ENCODE peak calls at places on chromosomes 6 and 20, in seven cellular contexts. One of them, this sample, is unnamed.

GRCh38 chr6:77762386-77762785 is 109.5 kb downstream of the MEI4 start:
- DNase-seq in breast epithelium: no peak
- DNase-seq in fibroblast of the aortic adventitia: no peak
- DNase-seq in Caco-2: no peak
- DNase-seq in AG04450: no peak
- DNase-seq in psoas muscle: no peak
- DNase-seq in bronchial epithelial cell: no peak
- DNase-seq in this sample: no peak

GRCh38 chr6:119543332-119543731 is 193.8 kb upstream of the MAN1A1 start:
- DNase-seq in psoas muscle: no peak
- DNase-seq in breast epithelium: no peak
- DNase-seq in AG04450: no peak
- DNase-seq in fibroblast of the aortic adventitia: no peak
- DNase-seq in bronchial epithelial cell: no peak
- DNase-seq in Caco-2: no peak
- DNase-seq in this sample: no peak

GRCh38 chr6:159134701-159135364 is 34.4 kb upstream of the FNDC1 start:
- DNase-seq in psoas muscle: peak
- DNase-seq in fibroblast of the aortic adventitia: peak
- DNase-seq in Caco-2: peak
- DNase-seq in bronchial epithelial cell: peak
- DNase-seq in breast epithelium: peak
- DNase-seq in AG04450: no peak
- DNase-seq in this sample: peak

GRCh38 chr6:117840541-117840983 is 66.5 kb upstream of the SLC35F1 start:
- DNase-seq in psoas muscle: no peak
- DNase-seq in fibroblast of the aortic adventitia: peak
- DNase-seq in AG04450: no peak
- DNase-seq in Caco-2: peak
- DNase-seq in breast epithelium: no peak
- DNase-seq in bronchial epithelial cell: peak
- DNase-seq in this sample: peak

GRCh38 chr6:42326248-42326647 is 108.6 kb upstream of the MRPS10 start:
- DNase-seq in breast epithelium: no peak
- DNase-seq in fibroblast of the aortic adventitia: no peak
- DNase-seq in psoas muscle: no peak
- DNase-seq in bronchial epithelial cell: peak
- DNase-seq in Caco-2: peak
- DNase-seq in AG04450: no peak
- DNase-seq in this sample: peak

GRCh38 chr6:117169060-117169635 is 96.2 kb upstream of the VGLL2 start:
- DNase-seq in AG04450: no peak
- DNase-seq in Caco-2: no peak
- DNase-seq in fibroblast of the aortic adventitia: no peak
- DNase-seq in bronchial epithelial cell: no peak
- DNase-seq in breast epithelium: peak
- DNase-seq in psoas muscle: no peak
- DNase-seq in this sample: no peak

GRCh38 chr20:37903317-37904007 is 535 bp downstream of the VSTM2L start:
- DNase-seq in psoas muscle: no peak
- DNase-seq in bronchial epithelial cell: no peak
- DNase-seq in Caco-2: no peak
- DNase-seq in fibroblast of the aortic adventitia: no peak
- DNase-seq in breast epithelium: no peak
- DNase-seq in AG04450: no peak
- DNase-seq in this sample: no peak

GRCh38 chr20:64254571-64255360 is 782 bp upstream of the PCMTD2 start:
- DNase-seq in Caco-2: no peak
- DNase-seq in fibroblast of the aortic adventitia: no peak
- DNase-seq in breast epithelium: peak
- DNase-seq in bronchial epithelial cell: no peak
- DNase-seq in AG04450: no peak
- DNase-seq in psoas muscle: no peak
- DNase-seq in this sample: no peak

GRCh38 chr6:30787954-30788353 is 43.6 kb upstream of the IER3 start:
- DNase-seq in breast epithelium: no peak
- DNase-seq in AG04450: no peak
- DNase-seq in Caco-2: no peak
- DNase-seq in psoas muscle: no peak
- DNase-seq in bronchial epithelial cell: no peak
- DNase-seq in fibroblast of the aortic adventitia: no peak
- DNase-seq in this sample: no peak

GRCh38 chr20:2756056-2756611 is 44.3 kb downstream of the CPXM1 start:
- DNase-seq in psoas muscle: no peak
- DNase-seq in breast epithelium: no peak
- DNase-seq in bronchial epithelial cell: no peak
- DNase-seq in AG04450: peak
- DNase-seq in fibroblast of the aortic adventitia: peak
- DNase-seq in Caco-2: peak
- DNase-seq in this sample: peak

GRCh38 chr6:108630050-108630714 is 69.5 kb downstream of the FOXO3 start:
- DNase-seq in Caco-2: no peak
- DNase-seq in fibroblast of the aortic adventitia: no peak
- DNase-seq in breast epithelium: no peak
- DNase-seq in psoas muscle: no peak
- DNase-seq in AG04450: no peak
- DNase-seq in bronchial epithelial cell: peak
- DNase-seq in this sample: no peak

GRCh38 chr6:88725111-88725711 is 238.2 kb downstream of the RNGTT start:
- DNase-seq in bronchial epithelial cell: no peak
- DNase-seq in psoas muscle: peak
- DNase-seq in AG04450: peak
- DNase-seq in breast epithelium: no peak
- DNase-seq in fibroblast of the aortic adventitia: peak
- DNase-seq in Caco-2: peak
- DNase-seq in this sample: no peak

GRCh38 chr6:39204646-39205244 is 24.5 kb downstream of the KCNK5 start:
- DNase-seq in fibroblast of the aortic adventitia: no peak
- DNase-seq in psoas muscle: no peak
- DNase-seq in AG04450: no peak
- DNase-seq in bronchial epithelial cell: no peak
- DNase-seq in breast epithelium: no peak
- DNase-seq in Caco-2: no peak
- DNase-seq in this sample: no peak

GRCh38 chr6:34053721-34054120 is 92.2 kb downstream of the GRM4 start:
- DNase-seq in AG04450: no peak
- DNase-seq in bronchial epithelial cell: peak
- DNase-seq in fibroblast of the aortic adventitia: no peak
- DNase-seq in breast epithelium: no peak
- DNase-seq in psoas muscle: no peak
- DNase-seq in Caco-2: no peak
- DNase-seq in this sample: no peak

GRCh38 chr20:61864481-61864880 is 201.2 kb downstream of the TAF4 start:
- DNase-seq in psoas muscle: no peak
- DNase-seq in breast epithelium: no peak
- DNase-seq in fibroblast of the aortic adventitia: no peak
- DNase-seq in AG04450: no peak
- DNase-seq in Caco-2: no peak
- DNase-seq in bronchial epithelial cell: no peak
- DNase-seq in this sample: no peak

GRCh38 chr6:13486679-13487121 is 700 bp downstream of the GFOD1 start:
- DNase-seq in bronchial epithelial cell: peak
- DNase-seq in Caco-2: peak
- DNase-seq in breast epithelium: no peak
- DNase-seq in psoas muscle: peak
- DNase-seq in fibroblast of the aortic adventitia: peak
- DNase-seq in AG04450: no peak
- DNase-seq in this sample: peak

GRCh38 chr6:122789078-122789861 is at the start of gene SMPDL3A:
- DNase-seq in breast epithelium: peak
- DNase-seq in AG04450: peak
- DNase-seq in fibroblast of the aortic adventitia: peak
- DNase-seq in psoas muscle: peak
- DNase-seq in Caco-2: peak
- DNase-seq in bronchial epithelial cell: peak
- DNase-seq in this sample: peak

GRCh38 chr20:25044261-25044560 is 13.7 kb downstream of the ACSS1 start:
- DNase-seq in psoas muscle: no peak
- DNase-seq in breast epithelium: no peak
- DNase-seq in Caco-2: no peak
- DNase-seq in bronchial epithelial cell: no peak
- DNase-seq in AG04450: no peak
- DNase-seq in fibroblast of the aortic adventitia: no peak
- DNase-seq in this sample: no peak

GRCh38 chr20:396619-397431 is 11.3 kb upstream of the RBCK1 start:
- DNase-seq in fibroblast of the aortic adventitia: no peak
- DNase-seq in breast epithelium: no peak
- DNase-seq in bronchial epithelial cell: no peak
- DNase-seq in AG04450: no peak
- DNase-seq in Caco-2: no peak
- DNase-seq in psoas muscle: no peak
- DNase-seq in this sample: no peak

GRCh38 chr20:53195882-53196610 is 223.9 kb downstream of the TSHZ2 start:
- DNase-seq in breast epithelium: no peak
- DNase-seq in bronchial epithelial cell: no peak
- DNase-seq in fibroblast of the aortic adventitia: no peak
- DNase-seq in Caco-2: no peak
- DNase-seq in AG04450: no peak
- DNase-seq in psoas muscle: no peak
- DNase-seq in this sample: no peak
- TF ChIP-seq CTCF in breast epithelium: no peak
- TF ChIP-seq CTCF in bronchial epithelial cell: no peak
- TF ChIP-seq CTCF in fibroblast of the aortic adventitia: no peak
- TF ChIP-seq CTCF in Caco-2: no peak
- TF ChIP-seq CTCF in AG04450: no peak
- TF ChIP-seq CTCF in psoas muscle: no peak
- TF ChIP-seq CTCF in this sample: peak

GRCh38 chr6:155495011-155495768 is 39.6 kb upstream of the NOX3 start:
- DNase-seq in breast epithelium: no peak
- DNase-seq in bronchial epithelial cell: no peak
- DNase-seq in AG04450: peak
- DNase-seq in psoas muscle: peak
- DNase-seq in fibroblast of the aortic adventitia: peak
- DNase-seq in Caco-2: peak
- DNase-seq in this sample: no peak
- TF ChIP-seq CTCF in breast epithelium: no peak
- TF ChIP-seq CTCF in bronchial epithelial cell: no peak
- TF ChIP-seq CTCF in AG04450: peak
- TF ChIP-seq CTCF in psoas muscle: peak
- TF ChIP-seq CTCF in fibroblast of the aortic adventitia: peak
- TF ChIP-seq CTCF in Caco-2: peak
- TF ChIP-seq CTCF in this sample: no peak

GRCh38 chr20:34190679-34191090 is 50.5 kb upstream of the ASIP start:
- DNase-seq in Caco-2: peak
- DNase-seq in breast epithelium: peak
- DNase-seq in fibroblast of the aortic adventitia: peak
- DNase-seq in bronchial epithelial cell: peak
- DNase-seq in psoas muscle: peak
- DNase-seq in AG04450: peak
- DNase-seq in this sample: peak
- TF ChIP-seq CTCF in Caco-2: peak
- TF ChIP-seq CTCF in breast epithelium: peak
- TF ChIP-seq CTCF in fibroblast of the aortic adventitia: peak
- TF ChIP-seq CTCF in bronchial epithelial cell: peak
- TF ChIP-seq CTCF in psoas muscle: peak
- TF ChIP-seq CTCF in AG04450: peak
- TF ChIP-seq CTCF in this sample: peak

GRCh38 chr6:168419569-168419968 is 21.4 kb upstream of the SMOC2 start:
- DNase-seq in AG04450: no peak
- DNase-seq in breast epithelium: no peak
- DNase-seq in psoas muscle: no peak
- DNase-seq in bronchial epithelial cell: no peak
- DNase-seq in Caco-2: no peak
- DNase-seq in fibroblast of the aortic adventitia: no peak
- DNase-seq in this sample: no peak

GRCh38 chr6:168418631-168419250 is 22.2 kb upstream of the SMOC2 start:
- DNase-seq in fibroblast of the aortic adventitia: no peak
- DNase-seq in breast epithelium: no peak
- DNase-seq in psoas muscle: no peak
- DNase-seq in bronchial epithelial cell: no peak
- DNase-seq in Caco-2: no peak
- DNase-seq in AG04450: no peak
- DNase-seq in this sample: no peak

GRCh38 chr6:168420084-168420483 is 20.9 kb upstream of the SMOC2 start:
- DNase-seq in Caco-2: no peak
- DNase-seq in AG04450: no peak
- DNase-seq in bronchial epithelial cell: no peak
- DNase-seq in fibroblast of the aortic adventitia: no peak
- DNase-seq in psoas muscle: no peak
- DNase-seq in breast epithelium: no peak
- DNase-seq in this sample: no peak

GRCh38 chr6:168418151-168418551 is 22.8 kb upstream of the SMOC2 start:
- DNase-seq in psoas muscle: peak
- DNase-seq in breast epithelium: no peak
- DNase-seq in fibroblast of the aortic adventitia: no peak
- DNase-seq in bronchial epithelial cell: no peak
- DNase-seq in Caco-2: no peak
- DNase-seq in AG04450: no peak
- DNase-seq in this sample: no peak

DNA sequence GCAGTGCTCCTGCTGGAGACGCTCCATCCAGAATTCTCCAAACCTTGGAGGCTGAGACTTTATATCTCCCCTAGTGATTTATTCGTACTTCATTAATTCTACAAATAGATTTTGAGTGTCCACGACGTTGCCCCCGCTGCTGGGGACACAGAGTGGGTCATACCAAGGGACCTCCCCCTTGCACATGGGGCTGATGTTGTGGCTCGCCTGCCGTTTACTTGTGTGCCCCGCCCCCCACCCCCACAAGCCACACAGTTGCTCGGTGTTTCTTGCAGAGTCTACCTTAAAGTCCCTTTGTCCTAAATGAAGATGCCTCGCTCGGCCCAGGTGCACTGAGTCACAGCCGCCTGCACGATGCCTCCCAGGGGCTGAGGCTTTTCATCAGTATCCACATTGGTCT is 20.3 kb upstream of the SMOC2 start:
- DNase-seq in AG04450: no peak
- DNase-seq in fibroblast of the aortic adventitia: no peak
- DNase-seq in bronchial epithelial cell: no peak
- DNase-seq in Caco-2: no peak
- DNase-seq in breast epithelium: no peak
- DNase-seq in psoas muscle: no peak
- DNase-seq in this sample: no peak
- TF ChIP-seq CTCF in AG04450: no peak
- TF ChIP-seq CTCF in fibroblast of the aortic adventitia: no peak
- TF ChIP-seq CTCF in bronchial epithelial cell: no peak
- TF ChIP-seq CTCF in Caco-2: no peak
- TF ChIP-seq CTCF in breast epithelium: no peak
- TF ChIP-seq CTCF in psoas muscle: no peak
- TF ChIP-seq CTCF in this sample: no peak

DNA sequence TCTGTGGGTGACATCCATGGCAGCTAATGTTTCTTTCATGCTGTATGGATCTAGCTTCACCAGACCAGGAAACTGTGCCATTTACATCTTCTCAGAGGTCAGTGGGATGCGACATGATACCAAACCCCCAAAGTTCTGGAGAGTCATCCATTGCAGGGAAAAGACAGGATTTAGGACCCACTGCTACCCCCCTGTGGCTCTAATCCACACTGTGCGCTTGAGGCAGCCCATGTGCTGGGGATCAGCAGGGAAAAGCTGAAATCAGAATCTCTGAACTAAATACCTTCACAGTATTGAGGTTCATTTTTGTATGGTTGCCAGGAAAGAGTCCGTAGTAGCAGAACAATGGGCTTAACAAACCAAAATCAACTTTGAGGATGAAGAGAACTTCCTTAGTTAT is 164.4 kb downstream of the TMEM242 start:
- DNase-seq in breast epithelium: no peak
- DNase-seq in fibroblast of the aortic adventitia: no peak
- DNase-seq in Caco-2: no peak
- DNase-seq in bronchial epithelial cell: no peak
- DNase-seq in AG04450: no peak
- DNase-seq in psoas muscle: no peak
- DNase-seq in this sample: no peak
- TF ChIP-seq CTCF in breast epithelium: no peak
- TF ChIP-seq CTCF in fibroblast of the aortic adventitia: no peak
- TF ChIP-seq CTCF in Caco-2: no peak
- TF ChIP-seq CTCF in bronchial epithelial cell: no peak
- TF ChIP-seq CTCF in AG04450: peak
- TF ChIP-seq CTCF in psoas muscle: no peak
- TF ChIP-seq CTCF in this sample: no peak